ENCODE peak calls at places on chromosome 9, in nine cellular contexts. D is posterior cingulate gyrus; N is heart right ventricle; O is hepatocyte; H is stimulated activated CD4-positive, alpha-beta T cell treated with anti-CD3 and anti-CD28 coated beads, Interleukin-1b, Interleukin-23, amount 100 ng/mL, for 1 hour; B is stimulated activated CD8-positive, alpha-beta memory T cell treated with anti-CD3 and anti-CD28 coated beads, Interleukin-7, amount 100 ng/mL, for 24 hours; E is GM20000; U is astrocyte; X is PC-9. Q is an unnamed sample.

GRCh38 chr9:111873901-111874300 is 22.7 kb upstream of the UGCG start:
- DNase-seq in D (no peak), N (no peak), O (no peak), H (no peak), B (no peak), E (no peak), U (no peak), X (no peak), Q (no peak)

GRCh38 chr9:2297771-2298170 is 282.6 kb downstream of the SMARCA2 start:
- DNase-seq in D (no peak), N (no peak), O (no peak), H (no peak), B (no peak), E (no peak), U (no peak), X (no peak), Q (no peak)

GRCh38 chr9:131263701-131264100 is 12.6 kb downstream of the FAM78A start:
- DNase-seq in D (no peak), N (no peak), O (no peak), H (no peak), B (no peak), E (no peak), U (no peak), X (no peak), Q (no peak)

GRCh38 chr9:89639367-89639795 is 34.6 kb downstream of the GADD45G start:
- DNase-seq in D (peak; percentile 25), N (peak; percentile 75), O (no peak), H (no peak), B (no peak), E (no peak), U (no peak), X (no peak), Q (no peak)

GRCh38 chr9:77016111-77016525 is 3.3 kb upstream of the FOXB2 start:
- DNase-seq in D (no peak), N (no peak), O (no peak), H (no peak), B (no peak), E (peak; percentile 47), U (no peak), X (no peak), Q (no peak)

GRCh38 chr9:103899836-103900235 is 194.3 kb upstream of the SMC2 start:
- DNase-seq in D (no peak), N (no peak), O (no peak), H (no peak), B (no peak), E (no peak), U (no peak), X (no peak), Q (no peak)

GRCh38 chr9:11269036-11269435 is 656.2 kb upstream of the PTPRD start:
- DNase-seq in D (no peak), N (no peak), O (no peak), H (no peak), B (no peak), E (no peak), U (no peak), X (no peak), Q (peak; percentile 0)

GRCh38 chr9:34379334-34380033 is 2.8 kb upstream of the MYORG start:
- DNase-seq in D (peak; percentile 83), N (peak; percentile 90), O (peak; percentile 91), H (peak; percentile 77), B (peak; percentile 79), E (peak; percentile 93), U (peak; percentile 31), X (peak; percentile 78), Q (peak; percentile 81)

GRCh38 chr9:86591472-86591871 is 237.3 kb upstream of the TUT7 start:
- DNase-seq in D (no peak), N (no peak), O (no peak), H (no peak), B (no peak), E (no peak), U (no peak), X (no peak), Q (no peak)

GRCh38 chr9:111730937-111731567 is 63.7 kb downstream of the SHOC1 start:
- DNase-seq in D (no peak), N (no peak), O (peak; percentile 17), H (no peak), B (no peak), E (no peak), U (peak; percentile 83), X (peak; percentile 14), Q (peak; percentile 82)

GRCh38 chr9:89312154-89312616 is 1.2 kb downstream of the CKS2 start:
- DNase-seq in D (no peak), N (no peak), O (peak; percentile 28), H (no peak), B (no peak), E (peak; percentile 33), U (no peak), X (peak; percentile 7), Q (peak; percentile 40)

GRCh38 chr9:3455088-3455487 is 70.7 kb downstream of the RFX3 start:
- DNase-seq in D (no peak), N (no peak), O (no peak), H (no peak), B (no peak), E (no peak), U (no peak), X (no peak), Q (no peak)

GRCh38 chr9:70410368-70410767 is 4.1 kb downstream of the KLF9 start:
- DNase-seq in D (no peak), N (no peak), O (no peak), H (no peak), B (no peak), E (no peak), U (peak; percentile 60), X (no peak), Q (peak; percentile 69)

GRCh38 chr9:94870793-94871558 is 144.5 kb downstream of the AOPEP start:
- DNase-seq in D (no peak), N (peak; percentile 76), O (no peak), H (no peak), B (no peak), E (no peak), U (peak; percentile 90), X (peak; percentile 91), Q (no peak)

GRCh38 chr9:10173561-10173960 is 439.2 kb downstream of the PTPRD start:
- DNase-seq in D (no peak), N (no peak), O (no peak), H (no peak), B (no peak), E (no peak), U (no peak), X (no peak), Q (no peak)

GRCh38 chr9:72386186-72386585 is 21.2 kb upstream of the ZFAND5 start:
- DNase-seq in D (no peak), N (no peak), O (no peak), H (no peak), B (no peak), E (no peak), U (no peak), X (no peak), Q (no peak)

GRCh38 chr9:70261131-70261870 is 2.5 kb downstream of the SMC5 start:
- DNase-seq in D (no peak), N (no peak), O (no peak), H (no peak), B (no peak), E (no peak), U (peak; percentile 9), X (no peak), Q (peak; percentile 13)

GRCh38 chr9:16866542-16866941 is 3.9 kb downstream of the BNC2 start:
- DNase-seq in D (no peak), N (no peak), O (no peak), H (no peak), B (no peak), E (no peak), U (peak; percentile 23), X (no peak), Q (peak; percentile 40)

GRCh38 chr9:71680189-71680983 is 87.9 kb downstream of the CEMIP2 start:
- DNase-seq in D (no peak), N (no peak), O (peak; percentile 52), H (no peak), B (no peak), E (no peak), U (peak; percentile 70), X (peak; percentile 66), Q (peak; percentile 81)

GRCh38 chr9:114733814-114734213 is 51.8 kb upstream of the TEX48 start:
- DNase-seq in D (no peak), N (no peak), O (no peak), H (no peak), B (no peak), E (no peak), U (peak; percentile 87), X (no peak), Q (peak; percentile 91)

GRCh38 chr9:96567203-96567700 is 52.4 kb downstream of the CDC14B start:
- DNase-seq in D (peak; percentile 18), N (no peak), O (no peak), H (no peak), B (no peak), E (no peak), U (no peak), X (no peak), Q (peak; percentile 26)

GRCh38 chr9:99352786-99353185 is 130.7 kb downstream of the SEC61B start:
- DNase-seq in D (no peak), N (no peak), O (no peak), H (no peak), B (no peak), E (no peak), U (no peak), X (no peak), Q (peak; percentile 90)

GRCh38 chr9:805151-805550 is 36.3 kb upstream of the DMRT1 start:
- DNase-seq in D (no peak), N (no peak), O (no peak), H (no peak), B (no peak), E (no peak), U (peak; percentile 31), X (no peak), Q (no peak)

Q was measured in fibroblast of lung.